ENCODE peak calls at places on chromosomes 5 and 9, in six cellular contexts. One of them, this sample, is unnamed.

GRCh38 chr9:101165131-101165530 is 136.6 kb downstream of the PLPPR1 start:
- DNase-seq in cardiac fibroblast: no peak
- DNase-seq in transverse colon: no peak
- DNase-seq in fibroblast of lung: no peak
- DNase-seq in astrocyte: no peak
- DNase-seq in IMR-90: no peak
- DNase-seq in this sample: no peak

GRCh38 chr9:95429948-95430620 is 86.7 kb downstream of the PTCH1 start:
- DNase-seq in cardiac fibroblast: no peak
- DNase-seq in transverse colon: no peak
- DNase-seq in fibroblast of lung: no peak
- DNase-seq in astrocyte: no peak
- DNase-seq in IMR-90: no peak
- DNase-seq in this sample: no peak

GRCh38 chr5:71873202-71873601 is 154.1 kb downstream of the CARTPT start:
- DNase-seq in cardiac fibroblast: no peak
- DNase-seq in transverse colon: no peak
- DNase-seq in fibroblast of lung: no peak
- DNase-seq in astrocyte: no peak
- DNase-seq in IMR-90: no peak
- DNase-seq in this sample: no peak

GRCh38 chr5:35815089-35815936 is 41.4 kb upstream of the IL7R start:
- DNase-seq in cardiac fibroblast: peak; percentile 15
- DNase-seq in transverse colon: no peak
- DNase-seq in fibroblast of lung: no peak
- DNase-seq in astrocyte: no peak
- DNase-seq in IMR-90: no peak
- DNase-seq in this sample: peak; percentile 40

GRCh38 chr5:72347801-72348305 is 27.7 kb downstream of the PTCD2 start:
- DNase-seq in cardiac fibroblast: peak; percentile 97
- DNase-seq in transverse colon: no peak
- DNase-seq in fibroblast of lung: peak; percentile 95
- DNase-seq in astrocyte: peak; percentile 95
- DNase-seq in IMR-90: peak; percentile 98
- DNase-seq in this sample: peak; percentile 97

GRCh38 chr9:96327694-96328352 is 25.8 kb upstream of the HSD17B3 start:
- DNase-seq in cardiac fibroblast: peak; percentile 79
- DNase-seq in transverse colon: peak; percentile 27
- DNase-seq in fibroblast of lung: peak; percentile 39
- DNase-seq in astrocyte: peak; percentile 16
- DNase-seq in IMR-90: peak; percentile 59
- DNase-seq in this sample: peak; percentile 80

GRCh38 chr5:89037090-89037489 is 154.1 kb upstream of the MEF2C start:
- DNase-seq in cardiac fibroblast: peak; percentile 57
- DNase-seq in transverse colon: no peak
- DNase-seq in fibroblast of lung: peak; percentile 69
- DNase-seq in astrocyte: peak; percentile 59
- DNase-seq in IMR-90: peak; percentile 51
- DNase-seq in this sample: peak; percentile 1

GRCh38 chr5:61600141-61600480 is 268.1 kb downstream of the ZSWIM6 start:
- DNase-seq in cardiac fibroblast: no peak
- DNase-seq in transverse colon: no peak
- DNase-seq in fibroblast of lung: no peak
- DNase-seq in astrocyte: no peak
- DNase-seq in IMR-90: no peak
- DNase-seq in this sample: no peak

GRCh38 chr9:117777823-117778222 is 73.6 kb downstream of the TLR4 start:
- DNase-seq in cardiac fibroblast: no peak
- DNase-seq in transverse colon: no peak
- DNase-seq in fibroblast of lung: no peak
- DNase-seq in astrocyte: no peak
- DNase-seq in IMR-90: no peak
- DNase-seq in this sample: no peak

GRCh38 chr5:124745367-124746251 is 830 bp downstream of the ZNF608 start:
- DNase-seq in cardiac fibroblast: peak; percentile 64
- DNase-seq in transverse colon: no peak
- DNase-seq in fibroblast of lung: peak; percentile 72
- DNase-seq in astrocyte: peak; percentile 64
- DNase-seq in IMR-90: peak; percentile 51
- DNase-seq in this sample: no peak

GRCh38 chr5:122547219-122547618 is 227.7 kb upstream of the SNX2 start:
- DNase-seq in cardiac fibroblast: no peak
- DNase-seq in transverse colon: no peak
- DNase-seq in fibroblast of lung: no peak
- DNase-seq in astrocyte: no peak
- DNase-seq in IMR-90: no peak
- DNase-seq in this sample: no peak

GRCh38 chr5:105407190-105407589 is 1844.6 kb upstream of the NUDT12 start:
- DNase-seq in cardiac fibroblast: no peak
- DNase-seq in transverse colon: no peak
- DNase-seq in fibroblast of lung: no peak
- DNase-seq in astrocyte: no peak
- DNase-seq in IMR-90: no peak
- DNase-seq in this sample: no peak

GRCh38 chr5:126056362-126056761 is 366.8 kb upstream of the GRAMD2B start:
- DNase-seq in cardiac fibroblast: no peak
- DNase-seq in transverse colon: no peak
- DNase-seq in fibroblast of lung: no peak
- DNase-seq in astrocyte: no peak
- DNase-seq in IMR-90: no peak
- DNase-seq in this sample: no peak

GRCh38 chr9:127875306-127875966 is 2.0 kb downstream of the AK1 start:
- DNase-seq in cardiac fibroblast: no peak
- DNase-seq in transverse colon: no peak
- DNase-seq in fibroblast of lung: peak; percentile 80
- DNase-seq in astrocyte: peak; percentile 69
- DNase-seq in IMR-90: peak; percentile 60
- DNase-seq in this sample: peak; percentile 63

GRCh38 chr9:108599571-108599970 is 256.2 kb downstream of the ACTL7B start:
- DNase-seq in cardiac fibroblast: no peak
- DNase-seq in transverse colon: no peak
- DNase-seq in fibroblast of lung: no peak
- DNase-seq in astrocyte: no peak
- DNase-seq in IMR-90: no peak
- DNase-seq in this sample: no peak

GRCh38 chr9:113589407-113589806 is 125.9 kb downstream of the RGS3 start:
- DNase-seq in cardiac fibroblast: no peak
- DNase-seq in transverse colon: no peak
- DNase-seq in fibroblast of lung: no peak
- DNase-seq in astrocyte: no peak
- DNase-seq in IMR-90: no peak
- DNase-seq in this sample: no peak

GRCh38 chr9:77802512-77803293 is 154.6 kb upstream of the GNA14 start:
- DNase-seq in cardiac fibroblast: no peak
- DNase-seq in transverse colon: no peak
- DNase-seq in fibroblast of lung: no peak
- DNase-seq in astrocyte: no peak
- DNase-seq in IMR-90: no peak
- DNase-seq in this sample: no peak

GRCh38 chr5:42057254-42057690 is 132.2 kb downstream of the FBXO4 start:
- DNase-seq in cardiac fibroblast: peak; percentile 56
- DNase-seq in transverse colon: peak; percentile 33
- DNase-seq in fibroblast of lung: peak; percentile 15
- DNase-seq in astrocyte: no peak
- DNase-seq in IMR-90: peak; percentile 25
- DNase-seq in this sample: peak; percentile 51

GRCh38 chr9:133777871-133778270 is 39.7 kb upstream of the SARDH start:
- DNase-seq in cardiac fibroblast: no peak
- DNase-seq in transverse colon: no peak
- DNase-seq in fibroblast of lung: no peak
- DNase-seq in astrocyte: no peak
- DNase-seq in IMR-90: no peak
- DNase-seq in this sample: no peak

GRCh38 chr9:14207352-14207995 is 106.5 kb downstream of the NFIB start:
- DNase-seq in cardiac fibroblast: no peak
- DNase-seq in transverse colon: no peak
- DNase-seq in fibroblast of lung: no peak
- DNase-seq in astrocyte: no peak
- DNase-seq in IMR-90: no peak
- DNase-seq in this sample: no peak

GRCh38 chr5:142913728-142914338 is 143.7 kb downstream of the ARHGAP26 start:
- DNase-seq in cardiac fibroblast: no peak
- DNase-seq in transverse colon: no peak
- DNase-seq in fibroblast of lung: no peak
- DNase-seq in astrocyte: no peak
- DNase-seq in IMR-90: no peak
- DNase-seq in this sample: no peak
- TF ChIP-seq CTCF in cardiac fibroblast: no peak
- TF ChIP-seq CTCF in transverse colon: no peak
- TF ChIP-seq CTCF in fibroblast of lung: no peak
- TF ChIP-seq CTCF in astrocyte: no peak
- TF ChIP-seq CTCF in IMR-90: no peak
- TF ChIP-seq CTCF in this sample: no peak

DNA sequence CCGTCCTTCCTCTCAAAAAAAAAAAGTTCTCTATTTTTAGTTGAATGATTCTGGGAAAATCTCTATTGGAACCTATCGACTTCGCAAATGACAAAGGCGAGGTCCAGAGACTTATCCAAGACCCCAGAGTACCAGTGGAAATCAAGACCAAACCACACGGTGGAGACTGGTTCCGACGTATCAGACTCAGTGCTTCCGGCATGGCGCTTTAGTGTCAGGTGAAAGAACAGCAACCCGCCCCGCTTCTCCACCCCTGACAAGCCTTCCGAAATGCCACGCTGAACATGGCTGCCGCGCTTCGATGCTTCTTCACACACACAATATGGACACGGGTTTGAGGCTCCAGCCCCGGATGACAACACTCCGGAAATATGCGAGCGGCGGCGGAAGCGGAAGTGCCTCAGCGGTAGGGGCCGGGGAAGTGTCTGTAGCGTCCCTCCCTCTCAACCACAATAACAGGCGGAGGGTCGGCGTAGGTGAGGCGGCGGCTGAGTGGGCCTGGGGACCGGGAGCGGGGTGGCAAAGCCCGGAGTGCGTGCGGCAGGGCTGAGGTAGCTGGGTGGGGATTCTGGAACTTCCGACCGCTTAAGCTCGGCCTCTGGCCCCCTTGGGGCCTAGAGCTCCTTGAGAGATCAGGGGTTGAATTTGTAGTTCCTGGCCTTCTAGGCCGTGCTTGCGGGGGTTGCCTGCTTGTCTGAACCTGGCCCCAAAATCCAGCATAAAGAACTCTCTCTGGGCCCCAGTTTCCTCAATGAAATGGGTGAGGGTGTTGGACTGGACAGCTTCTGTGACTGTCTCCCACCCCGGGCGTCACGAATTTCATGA is at the start of gene FBXO38:
- DNase-seq in cardiac fibroblast: peak; percentile 98
- DNase-seq in transverse colon: peak; percentile 98
- DNase-seq in fibroblast of lung: peak; percentile 96
- DNase-seq in astrocyte: peak; percentile 95
- DNase-seq in IMR-90: peak; percentile 95
- DNase-seq in this sample: peak; percentile 95
- TF ChIP-seq CTCF in cardiac fibroblast: no peak
- TF ChIP-seq CTCF in transverse colon: no peak
- TF ChIP-seq CTCF in fibroblast of lung: no peak
- TF ChIP-seq CTCF in astrocyte: no peak
- TF ChIP-seq CTCF in IMR-90: no peak
- TF ChIP-seq CTCF in this sample: no peak

GRCh38 chr9:17824191-17824926 is 245.5 kb downstream of the SH3GL2 start:
- DNase-seq in cardiac fibroblast: no peak
- DNase-seq in transverse colon: no peak
- DNase-seq in fibroblast of lung: peak; percentile 43
- DNase-seq in astrocyte: peak; percentile 25
- DNase-seq in IMR-90: peak; percentile 1
- DNase-seq in this sample: peak; percentile 63
- TF ChIP-seq CTCF in cardiac fibroblast: no peak
- TF ChIP-seq CTCF in transverse colon: no peak
- TF ChIP-seq CTCF in fibroblast of lung: no peak
- TF ChIP-seq CTCF in astrocyte: no peak
- TF ChIP-seq CTCF in IMR-90: no peak
- TF ChIP-seq CTCF in this sample: no peak

GRCh38 chr5:141637693-141638419 is 1.1 kb downstream of the RELL2 start:
- DNase-seq in cardiac fibroblast: peak; percentile 56
- DNase-seq in transverse colon: peak; percentile 66
- DNase-seq in fibroblast of lung: peak; percentile 38
- DNase-seq in astrocyte: peak; percentile 12
- DNase-seq in IMR-90: peak; percentile 37
- DNase-seq in this sample: peak; percentile 38
- TF ChIP-seq CTCF in cardiac fibroblast: peak; percentile 41
- TF ChIP-seq CTCF in transverse colon: peak; percentile 48
- TF ChIP-seq CTCF in fibroblast of lung: peak; percentile 15
- TF ChIP-seq CTCF in astrocyte: no peak
- TF ChIP-seq CTCF in IMR-90: peak; percentile 34
- TF ChIP-seq CTCF in this sample: peak; percentile 51

DNA sequence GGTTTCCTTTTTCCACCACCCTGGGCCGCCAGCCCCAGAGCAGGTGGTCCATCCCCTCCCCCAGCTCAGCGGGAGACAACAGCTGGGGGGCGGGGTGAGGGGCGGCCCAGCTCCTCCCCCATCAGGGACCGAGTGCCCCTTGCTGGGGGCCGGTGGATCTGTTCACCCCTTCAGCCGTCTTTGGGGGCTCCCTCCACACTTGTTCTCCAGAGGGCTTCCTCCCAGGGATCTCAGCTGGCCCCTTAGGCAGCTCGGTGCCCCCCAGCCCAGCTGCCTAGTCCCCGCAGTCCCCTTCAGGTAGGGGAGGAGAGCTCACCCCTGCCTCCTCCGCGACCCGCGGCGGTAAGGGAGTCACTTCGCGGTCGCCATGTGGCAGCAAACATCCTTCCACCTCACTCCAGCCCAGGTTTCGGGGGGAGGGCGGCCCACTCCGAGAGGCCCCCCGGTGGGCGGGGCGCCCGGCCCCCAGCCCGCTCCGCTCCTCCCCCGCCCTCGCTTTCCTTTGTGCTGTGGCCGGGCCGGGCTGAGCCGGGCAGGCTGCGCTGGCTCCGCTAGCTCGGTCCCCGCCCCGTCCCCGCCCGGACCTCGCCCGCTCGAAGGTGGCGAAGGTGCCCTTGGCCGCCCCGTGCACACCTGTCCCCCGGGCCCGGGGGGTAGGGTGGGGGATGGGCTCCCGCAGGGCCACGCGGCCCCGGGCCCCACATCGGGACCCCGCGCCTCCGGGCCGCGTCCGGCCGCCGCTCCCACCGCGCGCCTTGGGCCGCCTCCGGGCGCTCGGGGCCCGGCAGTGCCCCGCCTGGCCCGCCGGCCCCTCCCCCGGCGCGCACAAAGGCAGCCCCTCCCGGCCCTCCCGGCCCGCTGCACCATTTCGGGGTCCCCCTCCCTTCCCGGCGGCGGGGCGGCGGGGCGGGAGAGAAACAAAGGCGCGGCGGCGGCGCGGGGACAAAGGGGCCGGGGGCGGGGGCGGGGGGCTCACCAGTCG is 683 bp downstream of the DBN1 start:
- DNase-seq in cardiac fibroblast: no peak
- DNase-seq in transverse colon: peak; percentile 62
- DNase-seq in fibroblast of lung: peak; percentile 53
- DNase-seq in astrocyte: no peak
- DNase-seq in IMR-90: no peak
- DNase-seq in this sample: no peak
- TF ChIP-seq CTCF in cardiac fibroblast: no peak
- TF ChIP-seq CTCF in transverse colon: no peak
- TF ChIP-seq CTCF in fibroblast of lung: no peak
- TF ChIP-seq CTCF in astrocyte: no peak
- TF ChIP-seq CTCF in IMR-90: no peak
- TF ChIP-seq CTCF in this sample: no peak

DNA sequence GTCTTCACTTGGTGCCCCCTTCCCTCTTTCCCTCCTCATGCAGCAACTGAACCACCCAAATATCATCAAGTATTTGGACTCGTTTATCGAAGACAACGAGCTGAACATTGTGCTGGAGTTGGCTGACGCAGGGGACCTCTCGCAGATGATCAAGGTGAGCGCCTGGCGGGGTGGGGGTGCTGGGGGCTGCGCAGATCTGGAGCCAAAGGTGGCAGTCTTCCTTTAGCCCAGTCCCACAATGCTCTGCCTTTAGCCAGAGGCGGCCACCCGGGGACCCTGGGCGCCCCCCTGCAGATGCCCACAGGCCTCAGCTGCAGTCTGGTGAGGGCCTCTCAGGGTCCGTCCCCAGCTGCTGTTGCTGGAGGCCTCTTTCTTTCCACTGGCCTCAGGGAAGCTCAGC is 63.7 kb downstream of the NEK6 start:
- DNase-seq in cardiac fibroblast: no peak
- DNase-seq in transverse colon: no peak
- DNase-seq in fibroblast of lung: no peak
- DNase-seq in astrocyte: no peak
- DNase-seq in IMR-90: no peak
- DNase-seq in this sample: no peak
- TF ChIP-seq CTCF in cardiac fibroblast: no peak
- TF ChIP-seq CTCF in transverse colon: no peak
- TF ChIP-seq CTCF in fibroblast of lung: no peak
- TF ChIP-seq CTCF in astrocyte: no peak
- TF ChIP-seq CTCF in IMR-90: no peak
- TF ChIP-seq CTCF in this sample: no peak

This sample was measured in fibroblast of the aortic adventitia.